ENCODE peak calls at places on chromosomes 4 and X, in five cellular contexts. D is stomach, B is GM12878, C is SK-N-SH, G is transverse colon. N is an unnamed sample.

GRCh38 chrX:24643116-24643515 is 4.0 kb downstream of the PCYT1B start:
- DNase-seq in D (no peak), B (no peak), C (no peak), G (no peak), N (no peak)

GRCh38 chr4:71713611-71714203 is 70.2 kb downstream of the GC start:
- DNase-seq in B (no peak), D (no peak), C (peak; percentile 4), G (no peak), N (peak; percentile 78)

GRCh38 chr4:23060776-23061175 is 368.0 kb downstream of the GBA3 start:
- DNase-seq in D (no peak), C (no peak), G (no peak), B (no peak), N (no peak)

GRCh38 chr4:52259978-52260377 is 208.9 kb downstream of the SPATA18 start:
- DNase-seq in D (no peak), G (no peak), C (no peak), B (no peak), N (no peak)

GRCh38 chr4:147633643-147634042 is 16.4 kb downstream of the TMEM184C start:
- DNase-seq in D (no peak), C (no peak), B (no peak), G (no peak), N (no peak)

GRCh38 chr4:106245176-106245575 is 70.8 kb downstream of the TBCK start:
- DNase-seq in D (no peak), G (no peak), B (no peak), C (no peak), N (no peak)

GRCh38 chrX:21885568-21885967 is 29.8 kb downstream of the YY2 start:
- DNase-seq in G (no peak), D (no peak), B (no peak), C (no peak), N (no peak)

GRCh38 chrX:19625612-19626011 is 110.3 kb upstream of the MAP3K15 start:
- DNase-seq in G (peak; percentile 25), C (no peak), D (no peak), B (no peak), N (no peak)

GRCh38 chr4:48340276-48340904 is 939 bp upstream of the SLAIN2 start:
- DNase-seq in C (no peak), G (peak; percentile 43), B (no peak), D (no peak), N (no peak)

DNA sequence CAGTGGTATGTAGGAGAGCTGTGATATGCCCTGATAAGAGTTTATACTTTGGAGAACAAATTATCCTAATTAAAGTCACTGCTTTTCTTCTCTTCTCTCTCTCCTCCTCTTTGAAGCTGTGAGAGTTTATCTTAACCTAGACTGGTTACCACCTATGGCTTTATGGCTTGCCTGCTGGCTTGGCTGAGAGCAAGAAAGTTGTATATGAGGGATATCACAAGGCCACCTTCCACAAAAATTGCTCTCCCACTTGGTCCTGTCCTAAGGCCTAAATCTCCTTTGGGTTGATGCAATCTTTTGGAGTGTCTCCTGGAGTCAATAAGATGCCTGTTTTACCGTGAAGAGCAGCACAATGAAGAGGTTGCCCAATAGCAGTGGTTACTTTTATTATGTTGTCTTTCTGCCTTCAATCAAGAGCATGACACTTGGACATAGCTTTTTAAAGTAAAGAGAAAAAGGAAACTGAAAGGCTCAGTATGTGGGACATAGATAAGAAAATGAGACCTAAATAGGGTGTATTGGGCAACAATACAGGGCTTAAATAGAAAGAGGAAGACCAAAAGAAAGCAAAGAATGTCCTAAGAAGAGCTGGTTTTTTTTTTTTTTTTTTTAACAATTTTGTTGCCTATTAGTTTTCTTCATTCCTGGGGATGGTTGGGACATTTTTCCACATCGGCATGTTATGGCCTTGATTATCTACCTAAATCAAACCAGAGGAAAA is 9.2 kb downstream of the GUCY1A1 start:
- DNase-seq in D (no peak), C (no peak), G (no peak), B (no peak), N (no peak)
- TF ChIP-seq POLR2AphosphoS5 in D (no peak), C (no peak), G (no peak), B (no peak), N (no peak)

DNA sequence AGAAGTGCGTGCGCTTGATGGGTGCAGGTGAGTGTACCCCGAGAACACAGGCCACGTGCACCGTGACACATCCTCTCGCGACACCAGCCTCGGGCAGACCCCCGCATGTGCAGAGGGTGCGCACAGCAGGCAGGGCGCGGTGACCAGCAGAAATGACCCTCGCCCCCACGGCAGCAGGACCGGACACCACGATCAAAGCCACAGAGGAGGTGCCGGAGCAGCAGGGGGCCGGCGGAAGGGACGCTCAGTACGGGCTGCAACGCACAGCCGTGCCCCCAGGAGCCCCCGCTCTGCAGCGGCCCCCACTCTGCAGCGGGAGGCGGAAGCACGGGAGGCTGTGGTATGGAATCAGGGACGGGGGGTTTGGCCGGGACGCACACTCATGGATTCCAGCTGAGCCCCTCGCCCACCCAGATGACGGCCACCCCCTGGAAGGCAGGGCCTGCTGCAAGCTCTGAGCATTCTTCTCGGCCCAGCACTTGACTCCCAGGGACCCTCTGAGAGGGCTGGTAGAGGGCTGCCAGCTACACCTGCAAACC is 17.1 kb downstream of the PPP2R3B start:
- DNase-seq in G (no peak), C (no peak), B (no peak), D (no peak), N (no peak)
- H3K27ac ChIP-seq in G (no peak overlapping the region), C (no peak overlapping the region), B (no peak overlapping the region), D (no peak overlapping the region), N (no peak overlapping the region)

GRCh38 chr4:87255755-87256154 is 35.3 kb upstream of the KLHL8 start:
- DNase-seq in G (no peak), B (no peak), C (no peak), D (no peak), N (no peak)

GRCh38 chr4:87249620-87250019 is 29.2 kb upstream of the KLHL8 start:
- DNase-seq in C (no peak), G (no peak), B (no peak), D (no peak), N (no peak)

GRCh38 chr4:87250294-87250693 is 29.9 kb upstream of the KLHL8 start:
- DNase-seq in C (no peak), G (no peak), B (no peak), D (no peak), N (no peak)

GRCh38 chr4:87251104-87251503 is 30.7 kb upstream of the KLHL8 start:
- DNase-seq in C (no peak), B (no peak), D (peak; percentile 48), G (peak; percentile 25), N (no peak)
- TF ChIP-seq POLR2AphosphoS5 in C (no peak), B (no peak), D (no peak), G (no peak), N (no peak)

DNA sequence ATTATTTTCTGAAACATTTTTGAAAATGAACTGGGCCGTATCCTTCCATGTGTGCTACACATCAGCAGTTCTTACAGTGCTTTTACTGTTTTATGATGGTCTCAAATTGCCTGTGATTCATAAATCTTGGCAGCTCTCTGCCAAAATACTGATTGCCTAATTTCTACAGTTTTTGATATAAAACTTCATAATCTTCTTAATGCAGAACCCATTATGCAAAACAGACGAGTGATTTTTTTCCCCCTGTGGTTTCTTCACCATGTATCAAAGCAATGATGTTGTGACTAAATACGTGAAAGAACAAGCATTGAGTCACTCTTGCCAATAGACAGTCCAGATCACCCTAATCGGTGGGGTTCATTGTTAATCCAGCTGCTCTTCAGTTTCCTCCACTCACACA is 156.4 kb upstream of the WDR1 start:
- DNase-seq in B (no peak), G (no peak), D (no peak), C (no peak), N (no peak)
- H3K27ac ChIP-seq in B (no peak overlapping the region), G (no peak overlapping the region), D (no peak overlapping the region), C (no peak overlapping the region), N (no peak overlapping the region)

GRCh38 chrX:41333994-41334865 is at the start of gene DDX3X:
- DNase-seq in D (peak; percentile 92), G (peak; percentile 93), B (peak; percentile 44), C (peak; percentile 94), N (peak; percentile 48)

GRCh38 chrX:41333744-41333993 is 293 bp upstream of the DDX3X start:
- DNase-seq in D (no peak), B (peak; percentile 91), C (no peak), G (no peak), N (peak; percentile 87)

GRCh38 chrX:41332988-41333743 is 796 bp upstream of the DDX3X start:
- DNase-seq in C (peak; percentile 94), G (peak; percentile 90), B (peak; percentile 81), D (peak; percentile 88), N (peak; percentile 53)

GRCh38 chrX:41332005-41332404 is 2.0 kb upstream of the DDX3X start:
- DNase-seq in G (no peak), D (no peak), C (no peak), B (no peak), N (no peak)

DNA sequence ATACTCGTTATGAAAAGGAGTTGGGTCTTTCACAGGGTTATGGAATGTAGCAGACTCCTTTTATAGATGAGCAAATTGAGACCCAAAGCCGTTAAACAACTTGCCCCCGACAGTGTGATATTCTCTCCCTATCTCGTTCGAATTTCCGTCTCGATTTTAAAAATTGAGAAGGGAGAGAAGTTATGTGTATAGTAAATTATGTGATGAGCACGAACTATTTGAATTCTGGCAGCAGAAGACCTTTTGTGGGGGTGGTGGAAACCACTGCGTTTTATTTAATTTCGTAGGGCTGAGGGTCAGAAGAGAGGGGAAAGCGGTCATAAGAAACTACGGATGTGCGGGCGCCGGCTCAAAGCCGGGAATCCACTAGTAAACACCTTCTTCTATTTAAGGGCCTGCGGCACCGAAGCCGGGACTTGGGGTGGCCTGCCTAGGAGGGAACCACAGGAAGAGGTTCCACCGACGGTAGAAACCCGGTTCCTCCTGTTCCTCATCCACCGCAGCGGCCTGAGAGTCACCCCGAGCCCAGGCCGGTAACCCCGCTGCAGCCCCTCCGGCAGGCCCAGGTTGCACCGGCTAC is 1.5 kb upstream of the DDX3X start:
- DNase-seq in D (peak; percentile 53), B (no peak), G (peak; percentile 55), C (no peak), N (no peak)
- TF ChIP-seq POLR2AphosphoS5 in D (no peak), B (peak; percentile 53), G (no peak), C (no peak), N (no peak)

GRCh38 chr4:74098628-74098995 is 383 bp downstream of the CXCL2 start:
- DNase-seq in C (no peak), D (no peak), B (no peak), G (peak; percentile 23), N (no peak)
- H3K27ac ChIP-seq in C (peak overlapping the region; percentile 68), D (peak overlapping the region; percentile 88), B (no peak overlapping the region), G (peak overlapping the region; percentile 87), N (no peak overlapping the region)

N was measured in SK-N-MC.